ENCODE peak calls at places on chromosome 15, in four cellular contexts. V, P, X and R are unnamed samples.

GRCh38 chr15:48112242-48112641 is 8.5 kb upstream of the SLC24A5 start:
- DNase-seq in V (no peak), P (peak), X (no peak), R (peak)

GRCh38 chr15:81165565-81165964 is 31.1 kb upstream of the IL16 start:
- DNase-seq in V (no peak), P (no peak), X (no peak), R (no peak)

GRCh38 chr15:64854526-64854925 is 12.8 kb downstream of the PLEKHO2 start:
- DNase-seq in V (no peak), P (no peak), X (no peak), R (no peak)

GRCh38 chr15:56725386-56725785 is 7.9 kb downstream of the ZNF280D start:
- DNase-seq in V (no peak), P (no peak), X (no peak), R (no peak)

GRCh38 chr15:67403428-67403827 is 117.5 kb upstream of the C15orf61 start:
- DNase-seq in V (no peak), P (no peak), X (no peak), R (no peak)

GRCh38 chr15:29888651-29889050 is 66.4 kb upstream of the TJP1 start:
- DNase-seq in V (no peak), P (no peak), X (no peak), R (peak)

GRCh38 chr15:101530224-101530958 is 40.9 kb upstream of the PCSK6 start:
- DNase-seq in V (no peak), P (no peak), X (no peak), R (no peak)

GRCh38 chr15:77098572-77098971 is 27.7 kb upstream of the TSPAN3 start:
- DNase-seq in V (no peak), P (no peak), X (no peak), R (no peak)

GRCh38 chr15:75625542-75626347 is at the start of gene SNUPN:
- DNase-seq in V (peak), P (peak), X (peak), R (peak)

GRCh38 chr15:81666828-81667227 is 292.8 kb upstream of the TMC3 start:
- DNase-seq in V (no peak), P (no peak), X (no peak), R (no peak)

GRCh38 chr15:80154336-80154735 is 1.5 kb downstream of the FAH start:
- DNase-seq in V (no peak), P (peak), X (no peak), R (no peak)

DNA sequence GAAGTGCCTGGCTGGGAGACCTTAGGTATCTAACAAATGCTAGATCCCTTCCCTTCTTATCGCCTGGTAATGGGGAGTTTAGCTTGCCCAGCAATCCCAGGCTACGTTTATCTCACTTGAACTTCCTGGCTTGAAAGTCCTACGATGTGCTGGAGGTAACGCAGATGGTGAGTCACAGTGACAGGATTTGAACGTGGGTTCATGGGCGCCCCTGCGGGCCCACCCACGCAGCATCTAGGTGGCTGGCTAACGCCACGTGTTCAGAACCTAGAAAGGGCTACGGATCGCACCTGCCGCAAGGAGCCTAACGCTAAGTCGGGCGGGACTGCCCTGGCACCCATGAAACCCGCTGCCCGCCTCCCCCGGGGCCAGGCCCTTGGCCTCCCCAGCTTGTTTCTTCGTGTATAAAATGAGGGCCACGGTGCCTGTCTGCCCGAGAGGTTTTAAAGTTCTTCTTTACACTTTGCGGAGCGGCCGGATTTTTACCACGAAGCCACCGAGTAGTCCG is 600 bp upstream of the USP3 start:
- DNase-seq in V (peak), P (peak), X (peak), R (peak)
- TF ChIP-seq NR3C1 in V (no peak), P (no peak), X (no peak), R (no peak)

DNA sequence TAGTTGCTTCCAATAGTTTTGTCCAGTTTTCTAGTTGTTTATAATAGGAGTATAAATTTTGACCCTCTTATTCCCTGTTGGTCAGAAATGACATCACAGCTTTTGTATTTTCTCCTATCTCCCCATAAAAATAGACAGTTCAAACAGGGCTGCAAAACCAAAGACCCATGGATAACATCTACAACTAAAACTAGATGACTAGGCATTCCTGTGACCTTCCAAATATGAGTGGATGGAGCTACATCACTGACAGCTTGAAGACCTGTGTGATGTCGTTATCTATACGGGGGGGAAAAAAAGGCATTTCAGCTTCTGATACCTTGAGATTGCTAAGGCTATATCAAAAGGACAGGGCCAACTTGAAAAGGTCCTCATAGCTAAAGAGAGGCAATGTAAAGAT is 84.6 kb downstream of the REC114 start:
- DNase-seq in V (no peak), P (no peak), X (no peak), R (no peak)
- TF ChIP-seq NR3C1 in V (no peak), P (no peak), X (no peak), R (no peak)

GRCh38 chr15:90160781-90161727 is 40.1 kb upstream of the SEMA4B start:
- DNase-seq in V (no peak), P (peak), X (no peak), R (peak)

GRCh38 chr15:90165157-90165556 is 36.0 kb upstream of the SEMA4B start:
- DNase-seq in V (no peak), P (no peak), X (no peak), R (no peak)

GRCh38 chr15:90159213-90159612 is 41.9 kb upstream of the SEMA4B start:
- DNase-seq in V (no peak), P (no peak), X (no peak), R (no peak)

GRCh38 chr15:90162956-90163355 is 38.2 kb upstream of the SEMA4B start:
- DNase-seq in V (no peak), P (no peak), X (no peak), R (no peak)

GRCh38 chr15:90161946-90162345 is 39.2 kb upstream of the SEMA4B start:
- DNase-seq in V (no peak), P (no peak), X (no peak), R (no peak)
- TF ChIP-seq NR3C1 in V (no peak), P (no peak), X (no peak), R (no peak)

GRCh38 chr15:73956276-73957086 is 30.2 kb downstream of the LOXL1 start:
- DNase-seq in V (no peak), P (no peak), X (no peak), R (no peak)
- TF ChIP-seq NR3C1 in V (no peak), P (no peak), X (no peak), R (no peak)

DNA sequence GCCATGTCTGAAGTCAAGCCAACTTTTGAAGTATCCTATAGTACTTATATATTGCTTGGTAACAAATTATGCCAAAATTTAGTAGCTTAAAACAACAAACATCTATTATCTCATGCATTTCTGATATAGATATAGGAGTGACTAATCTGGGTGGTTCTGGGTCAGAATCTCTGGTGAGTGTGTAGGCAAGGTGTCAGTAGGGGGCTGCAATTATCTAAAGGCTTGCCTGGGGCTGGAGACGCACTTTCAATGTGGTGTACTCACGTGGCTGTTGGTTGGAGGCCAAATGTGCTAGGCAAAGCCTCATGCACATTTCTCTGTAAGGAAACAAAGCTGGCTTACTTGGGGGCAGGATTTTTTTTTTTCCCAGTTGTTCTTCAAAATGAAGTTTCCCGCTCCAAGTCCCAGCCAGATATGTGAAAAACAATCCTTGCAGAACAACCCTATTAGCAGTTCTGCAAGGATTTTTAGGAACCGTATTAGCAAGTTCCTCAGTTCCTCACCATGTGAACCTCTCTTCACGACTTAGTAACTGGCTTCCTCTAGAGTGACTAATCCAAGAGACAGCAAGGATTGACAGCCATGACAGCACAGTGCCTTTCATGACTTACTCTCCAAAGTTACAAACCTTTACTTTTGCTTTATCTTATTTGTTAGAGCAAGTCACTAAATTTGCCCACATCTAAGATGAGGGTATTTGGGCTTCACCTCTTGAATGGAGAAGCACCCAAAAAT is 25.8 kb downstream of the GREM1 start:
- DNase-seq in V (no peak), P (no peak), X (no peak), R (no peak)
- TF ChIP-seq NR3C1 in V (no peak), P (no peak), X (no peak), R (no peak)

GRCh38 chr15:39363761-39364586 is 216.9 kb upstream of the THBS1 start:
- DNase-seq in V (no peak), P (peak), X (no peak), R (no peak)
- TF ChIP-seq NR3C1 in V (no peak), P (no peak), X (no peak), R (no peak)

GRCh38 chr15:84835661-84836384 is 18.7 kb downstream of the ALPK3 start:
- DNase-seq in V (no peak), P (no peak), X (no peak), R (no peak)

GRCh38 chr15:84834969-84835368 is 17.8 kb downstream of the ALPK3 start:
- DNase-seq in V (no peak), P (no peak), X (no peak), R (no peak)

GRCh38 chr15:84839714-84840113 is 22.6 kb downstream of the ALPK3 start:
- DNase-seq in V (no peak), P (no peak), X (no peak), R (no peak)

GRCh38 chr15:84834227-84834955 is 17.2 kb downstream of the ALPK3 start:
- DNase-seq in V (no peak), P (no peak), X (no peak), R (no peak)

GRCh38 chr15:84836859-84837258 is 19.7 kb downstream of the ALPK3 start:
- DNase-seq in V (no peak), P (no peak), X (no peak), R (no peak)
- TF ChIP-seq NR3C1 in V (no peak), P (no peak), X (no peak), R (no peak)

DNA sequence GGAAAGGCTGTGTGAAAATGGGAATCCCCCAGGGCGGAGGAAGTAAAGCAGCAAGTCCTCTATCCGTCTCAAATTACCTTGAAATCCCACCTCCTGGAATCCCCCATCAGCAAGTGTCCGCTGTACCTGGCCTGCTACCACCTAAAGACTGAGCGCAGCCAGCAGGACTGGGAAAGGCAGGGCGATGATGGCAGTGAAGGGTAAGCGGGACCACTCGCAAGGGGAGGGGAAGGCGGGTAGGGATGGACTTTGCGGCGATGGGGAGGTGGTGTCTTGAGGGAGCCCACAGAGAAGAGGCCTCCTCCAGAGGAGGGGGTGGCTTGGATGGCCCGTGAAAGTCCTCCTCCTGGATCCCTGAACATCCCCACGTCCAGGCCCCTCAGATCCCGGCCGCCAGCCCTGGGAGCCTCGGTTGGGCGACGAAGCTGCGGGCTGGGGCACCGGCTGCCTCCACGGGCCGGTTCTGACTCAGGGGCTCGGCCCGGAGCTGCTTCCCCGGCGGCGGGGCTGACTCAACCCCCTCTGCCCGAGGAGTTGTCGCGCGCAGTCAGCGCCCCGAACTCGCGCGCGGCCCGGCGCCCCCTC is 595 bp downstream of the LARP6 start:
- DNase-seq in V (peak), P (no peak), X (no peak), R (peak)
- TF ChIP-seq NR3C1 in V (no peak), P (no peak), X (no peak), R (no peak)